ENCODE peak calls at places on chromosome 7, in five cellular contexts. Q is CD8-positive, alpha-beta T cell; C is HEK293T; F is NB4; G is brain microvascular endothelial cell. D is an unnamed sample.

GRCh38 chr7:42348627-42349026 is 111.6 kb upstream of the GLI3 start:
- DNase-seq in Q (no peak), C (no peak), F (no peak), G (no peak), D (no peak)

GRCh38 chr7:88302486-88302885 is 4.2 kb downstream of the STEAP4 start:
- DNase-seq in Q (no peak), C (no peak), F (no peak), G (no peak), D (no peak)

GRCh38 chr7:51040777-51041176 is 258.1 kb upstream of the GRB10 start:
- DNase-seq in Q (no peak), C (no peak), F (no peak), G (peak), D (no peak)

GRCh38 chr7:29557954-29558353 is 5.7 kb upstream of the PRR15 start:
- DNase-seq in Q (no peak), C (no peak), F (peak), G (no peak), D (no peak)

GRCh38 chr7:29606287-29606721 is 42.7 kb downstream of the PRR15 start:
- DNase-seq in Q (no peak), C (no peak), F (no peak), G (peak), D (no peak)

GRCh38 chr7:124130-124949 is 68.0 kb upstream of the FAM20C start:
- DNase-seq in Q (no peak), C (no peak), F (no peak), G (no peak), D (no peak)

GRCh38 chr7:111933614-111934013 is 272.6 kb downstream of the DOCK4 start:
- DNase-seq in Q (no peak), C (no peak), F (peak), G (no peak), D (no peak)

GRCh38 chr7:377069-378040 is 87.4 kb downstream of the FOXL3 start:
- DNase-seq in Q (no peak), C (no peak), F (no peak), G (no peak), D (no peak)

GRCh38 chr7:70595741-70596574 is 536.0 kb upstream of the GALNT17 start:
- DNase-seq in Q (no peak), C (peak), F (no peak), G (no peak), D (no peak)

GRCh38 chr7:155289107-155289506 is 8.6 kb upstream of the INSIG1 start:
- DNase-seq in Q (no peak), C (no peak), F (no peak), G (no peak), D (no peak)

GRCh38 chr7:150976529-150977381 is 1.4 kb downstream of the KCNH2 start:
- DNase-seq in Q (no peak), C (no peak), F (no peak), G (no peak), D (no peak)

GRCh38 chr7:123747620-123748141 is 1.1 kb downstream of the WASL start:
- DNase-seq in Q (peak), C (peak), F (peak), G (peak), D (peak)

GRCh38 chr7:159032310-159032709 is 112.4 kb downstream of the VIPR2 start:
- DNase-seq in Q (no peak), C (no peak), F (no peak), G (no peak), D (no peak)

GRCh38 chr7:82223580-82223979 is 220.0 kb downstream of the CACNA2D1 start:
- DNase-seq in Q (no peak), C (no peak), F (no peak), G (no peak), D (no peak)

GRCh38 chr7:46930336-46930735 is 651.6 kb downstream of the TNS3 start:
- DNase-seq in Q (no peak), C (no peak), F (peak), G (peak), D (no peak)

GRCh38 chr7:33495207-33495606 is 365.8 kb downstream of the BBS9 start:
- DNase-seq in Q (no peak), C (no peak), F (no peak), G (peak), D (no peak)

GRCh38 chr7:22858640-22859561 is 36.3 kb upstream of the TOMM7 start:
- DNase-seq in Q (no peak), C (no peak), F (peak), G (peak), D (peak)

GRCh38 chr7:123719481-123719806 is 29.4 kb downstream of the WASL start:
- DNase-seq in Q (no peak), C (no peak), F (no peak), G (no peak), D (no peak)

GRCh38 chr7:149283321-149283720 is 21.3 kb downstream of the ZNF783 start:
- DNase-seq in Q (no peak), C (no peak), F (no peak), G (no peak), D (no peak)

GRCh38 chr7:7969306-7970112 is 913 bp downstream of the GLCCI1 start:
- DNase-seq in Q (peak), C (peak), F (peak), G (peak), D (no peak)

GRCh38 chr7:157865351-157866165 is 528.8 kb downstream of the DNAJB6 start:
- DNase-seq in Q (no peak), C (no peak), F (no peak), G (no peak), D (no peak)

GRCh38 chr7:12703881-12704280 is 16.4 kb downstream of the ARL4A start:
- DNase-seq in Q (no peak), C (no peak), F (no peak), G (no peak), D (no peak)

D was measured in dermis microvascular lymphatic vessel endothelial cell.